ENCODE peak calls at places on chromosomes 16 and 17, in eight cellular contexts. One of them, this sample, is unnamed.

GRCh38 chr17:79087428-79088143 is 13.0 kb downstream of the ENGASE start:
- DNase-seq in M059J: peak
- DNase-seq in NCI-H1092: peak
- DNase-seq in iPS DF 19.7: no peak
- DNase-seq in small intestine: peak
- DNase-seq in mucosa of gallbladder: peak
- DNase-seq in GDM1: peak
- DNase-seq in HS-5: peak
- DNase-seq in this sample: no peak

GRCh38 chr16:9860876-9861275 is 321.4 kb downstream of the GRIN2A start:
- DNase-seq in M059J: no peak
- DNase-seq in NCI-H1092: no peak
- DNase-seq in iPS DF 19.7: no peak
- DNase-seq in small intestine: no peak
- DNase-seq in mucosa of gallbladder: no peak
- DNase-seq in GDM1: no peak
- DNase-seq in HS-5: no peak
- DNase-seq in this sample: no peak

GRCh38 chr17:68295086-68295485 is 3.8 kb downstream of the ARSG start:
- DNase-seq in M059J: no peak
- DNase-seq in NCI-H1092: no peak
- DNase-seq in iPS DF 19.7: no peak
- DNase-seq in small intestine: no peak
- DNase-seq in mucosa of gallbladder: no peak
- DNase-seq in GDM1: no peak
- DNase-seq in HS-5: no peak
- DNase-seq in this sample: no peak

GRCh38 chr16:14024300-14024699 is 46.8 kb upstream of the MRTFB start:
- DNase-seq in M059J: peak
- DNase-seq in NCI-H1092: no peak
- DNase-seq in iPS DF 19.7: no peak
- DNase-seq in small intestine: no peak
- DNase-seq in mucosa of gallbladder: no peak
- DNase-seq in GDM1: no peak
- DNase-seq in HS-5: no peak
- DNase-seq in this sample: no peak

GRCh38 chr17:28906276-28907051 is 3.6 kb upstream of the DHRS13 start:
- DNase-seq in M059J: no peak
- DNase-seq in NCI-H1092: no peak
- DNase-seq in iPS DF 19.7: no peak
- DNase-seq in small intestine: no peak
- DNase-seq in mucosa of gallbladder: no peak
- DNase-seq in GDM1: no peak
- DNase-seq in HS-5: no peak
- DNase-seq in this sample: no peak

GRCh38 chr17:7445011-7445927 is at the start of gene CHRNB1:
- DNase-seq in M059J: peak
- DNase-seq in NCI-H1092: no peak
- DNase-seq in iPS DF 19.7: no peak
- DNase-seq in small intestine: peak
- DNase-seq in mucosa of gallbladder: peak
- DNase-seq in GDM1: no peak
- DNase-seq in HS-5: no peak
- DNase-seq in this sample: no peak

GRCh38 chr17:78986048-78986648 is 6.4 kb upstream of the LGALS3BP start:
- DNase-seq in M059J: peak
- DNase-seq in NCI-H1092: no peak
- DNase-seq in iPS DF 19.7: no peak
- DNase-seq in small intestine: peak
- DNase-seq in mucosa of gallbladder: peak
- DNase-seq in GDM1: peak
- DNase-seq in HS-5: no peak
- DNase-seq in this sample: no peak

GRCh38 chr17:48024149-48025039 is 13.2 kb downstream of the COPZ2 start:
- DNase-seq in M059J: peak
- DNase-seq in NCI-H1092: no peak
- DNase-seq in iPS DF 19.7: no peak
- DNase-seq in small intestine: no peak
- DNase-seq in mucosa of gallbladder: peak
- DNase-seq in GDM1: no peak
- DNase-seq in HS-5: no peak
- DNase-seq in this sample: no peak

GRCh38 chr16:59090501-59090900 is 356.4 kb upstream of the GOT2 start:
- DNase-seq in M059J: peak
- DNase-seq in NCI-H1092: no peak
- DNase-seq in iPS DF 19.7: no peak
- DNase-seq in small intestine: no peak
- DNase-seq in mucosa of gallbladder: no peak
- DNase-seq in GDM1: no peak
- DNase-seq in HS-5: no peak
- DNase-seq in this sample: no peak

GRCh38 chr17:34601431-34601830 is 22.0 kb downstream of the TMEM132E start:
- DNase-seq in M059J: no peak
- DNase-seq in NCI-H1092: no peak
- DNase-seq in iPS DF 19.7: no peak
- DNase-seq in small intestine: no peak
- DNase-seq in mucosa of gallbladder: no peak
- DNase-seq in GDM1: no peak
- DNase-seq in HS-5: no peak
- DNase-seq in this sample: no peak

GRCh38 chr16:11190585-11191565 is 65.1 kb downstream of the SOCS1 start:
- DNase-seq in M059J: no peak
- DNase-seq in NCI-H1092: no peak
- DNase-seq in iPS DF 19.7: no peak
- DNase-seq in small intestine: no peak
- DNase-seq in mucosa of gallbladder: no peak
- DNase-seq in GDM1: no peak
- DNase-seq in HS-5: no peak
- DNase-seq in this sample: no peak

GRCh38 chr17:8277317-8277716 is 11.2 kb upstream of the RANGRF start:
- DNase-seq in M059J: no peak
- DNase-seq in NCI-H1092: no peak
- DNase-seq in iPS DF 19.7: no peak
- DNase-seq in small intestine: no peak
- DNase-seq in mucosa of gallbladder: no peak
- DNase-seq in GDM1: no peak
- DNase-seq in HS-5: no peak
- DNase-seq in this sample: no peak

GRCh38 chr17:71402661-71403141 is 718.1 kb upstream of the SOX9 start:
- DNase-seq in M059J: peak
- DNase-seq in NCI-H1092: peak
- DNase-seq in iPS DF 19.7: no peak
- DNase-seq in small intestine: peak
- DNase-seq in mucosa of gallbladder: no peak
- DNase-seq in GDM1: no peak
- DNase-seq in HS-5: no peak
- DNase-seq in this sample: no peak

This sample was measured in retinal pigment epithelial cell.